ENCODE peak calls at places on chromosomes 1 and 21, in ten cellular contexts. Z is NCI-H1105 treated with DMSO at 0.1 percent for 48 hours; G is T-helper 2 cell; X is hepatocyte; F is H9; D is NCI-H2081; J is dorsolateral prefrontal cortex; I is Caki2; M is NCI-H774; U is Jurkat, Clone E6-1. V is an unnamed sample.

GRCh38 chr1:63671514-63671913 is 78.3 kb downstream of the PGM1 start:
- DNase-seq in Z (no peak), G (no peak), X (no peak), F (no peak), D (no peak), J (no peak), I (no peak), M (no peak), U (no peak), V (no peak)

GRCh38 chr1:10680487-10680886 is 116.0 kb downstream of the CASZ1 start:
- DNase-seq in Z (no peak), G (no peak), X (no peak), F (no peak), D (no peak), J (no peak), I (no peak), M (no peak), U (no peak), V (no peak)

GRCh38 chr1:58785424-58786058 is 1.7 kb upstream of the JUN start:
- DNase-seq in Z (peak), G (peak), X (peak), F (peak), D (peak), J (peak), I (peak), M (peak), U (peak), V (peak)

GRCh38 chr21:44593598-44594405 is 1.5 kb upstream of the KRTAP10-6 start:
- DNase-seq in Z (no peak), G (no peak), X (no peak), F (peak), D (no peak), J (no peak), I (no peak), M (no peak), U (no peak), V (no peak)

GRCh38 chr1:240256836-240257503 is 165.3 kb downstream of the FMN2 start:
- DNase-seq in Z (no peak), G (no peak), X (no peak), F (no peak), D (no peak), J (no peak), I (no peak), M (no peak), U (no peak), V (no peak)

GRCh38 chr21:33360281-33360680 is 35.5 kb downstream of the IFNAR1 start:
- DNase-seq in Z (no peak), G (no peak), X (no peak), F (no peak), D (no peak), J (no peak), I (no peak), M (no peak), U (no peak), V (no peak)

GRCh38 chr1:66575739-66576138 is 41.8 kb downstream of the SGIP1 start:
- DNase-seq in Z (peak), G (no peak), X (peak), F (no peak), D (no peak), J (no peak), I (no peak), M (peak), U (no peak), V (no peak)

GRCh38 chr1:197268012-197268411 is at the start of gene CRB1:
- DNase-seq in Z (peak), G (no peak), X (no peak), F (no peak), D (peak), J (no peak), I (no peak), M (no peak), U (no peak), V (no peak)

GRCh38 chr1:193408782-193409293 is 222.4 kb upstream of the B3GALT2 start:
- DNase-seq in Z (no peak), G (no peak), X (peak), F (no peak), D (no peak), J (no peak), I (peak), M (no peak), U (no peak), V (no peak)

GRCh38 chr1:164716992-164717703 is 158.2 kb downstream of the PBX1 start:
- DNase-seq in Z (no peak), G (no peak), X (no peak), F (no peak), D (no peak), J (no peak), I (no peak), M (peak), U (no peak), V (no peak)

GRCh38 chr1:12067900-12068821 is 5.1 kb downstream of the TNFRSF8 start:
- DNase-seq in Z (no peak), G (peak), X (peak), F (peak), D (no peak), J (no peak), I (no peak), M (no peak), U (peak), V (peak)

GRCh38 chr1:7705048-7705907 is 65.8 kb upstream of the VAMP3 start:
- DNase-seq in Z (no peak), G (peak), X (peak), F (peak), D (peak), J (peak), I (no peak), M (no peak), U (no peak), V (no peak)

GRCh38 chr1:81118550-81118949 is 682.2 kb upstream of the ADGRL2 start:
- DNase-seq in Z (no peak), G (no peak), X (no peak), F (no peak), D (no peak), J (no peak), I (no peak), M (no peak), U (no peak), V (no peak)

GRCh38 chr1:205374205-205375078 is 17.7 kb upstream of the KLHDC8A start:
- DNase-seq in Z (no peak), G (no peak), X (peak), F (no peak), D (peak), J (no peak), I (peak), M (no peak), U (peak), V (no peak)

GRCh38 chr1:101122452-101123166 is 97.0 kb upstream of the DPH5 start:
- DNase-seq in Z (no peak), G (no peak), X (no peak), F (no peak), D (no peak), J (no peak), I (no peak), M (no peak), U (peak), V (no peak)

GRCh38 chr1:150567341-150567716 is 12.1 kb downstream of the MCL1 start:
- DNase-seq in Z (no peak), G (no peak), X (peak), F (peak), D (no peak), J (no peak), I (no peak), M (no peak), U (no peak), V (peak)

GRCh38 chr1:25486602-25487001 is 55.9 kb downstream of the MACO1 start:
- DNase-seq in Z (peak), G (no peak), X (no peak), F (peak), D (no peak), J (no peak), I (no peak), M (no peak), U (no peak), V (no peak)

GRCh38 chr21:25742900-25743299 is 8.1 kb downstream of the GABPA start:
- DNase-seq in Z (no peak), G (no peak), X (no peak), F (no peak), D (no peak), J (no peak), I (no peak), M (no peak), U (no peak), V (no peak)

GRCh38 chr1:2546515-2547209 is 9.5 kb upstream of the TNFRSF14 start:
- DNase-seq in Z (no peak), G (peak), X (peak), F (peak), D (peak), J (no peak), I (peak), M (peak), U (peak), V (peak)

GRCh38 chr1:202282017-202282335 is 59.8 kb downstream of the UBE2T start:
- DNase-seq in Z (no peak), G (no peak), X (no peak), F (no peak), D (no peak), J (no peak), I (no peak), M (no peak), U (no peak), V (no peak)

GRCh38 chr1:21966247-21967000 is 10.4 kb upstream of the CELA3B start:
- DNase-seq in Z (no peak), G (no peak), X (no peak), F (no peak), D (no peak), J (no peak), I (peak), M (no peak), U (no peak), V (no peak)

GRCh38 chr21:45030637-45031218 is 43.7 kb upstream of the ADARB1 start:
- DNase-seq in Z (no peak), G (no peak), X (peak), F (peak), D (no peak), J (no peak), I (no peak), M (no peak), U (no peak), V (no peak)

GRCh38 chr1:228445867-228446584 is 29.4 kb upstream of the TRIM17 start:
- DNase-seq in Z (no peak), G (peak), X (peak), F (peak), D (no peak), J (no peak), I (no peak), M (no peak), U (no peak), V (no peak)

GRCh38 chr1:97489834-97490233 is 431.0 kb downstream of the DPYD start:
- DNase-seq in Z (no peak), G (no peak), X (no peak), F (no peak), D (no peak), J (no peak), I (peak), M (no peak), U (no peak), V (no peak)

GRCh38 chr21:41916888-41917433 is 36.9 kb downstream of the C2CD2 start:
- DNase-seq in Z (no peak), G (no peak), X (no peak), F (no peak), D (no peak), J (no peak), I (no peak), M (no peak), U (no peak), V (no peak)

GRCh38 chr1:185488673-185489311 is 171.7 kb upstream of the IVNS1ABP start:
- DNase-seq in Z (no peak), G (no peak), X (peak), F (no peak), D (no peak), J (no peak), I (no peak), M (no peak), U (no peak), V (no peak)

GRCh38 chr1:246875041-246876026 is 56.4 kb downstream of the AHCTF1 start:
- DNase-seq in Z (no peak), G (no peak), X (peak), F (no peak), D (no peak), J (no peak), I (peak), M (no peak), U (no peak), V (no peak)

GRCh38 chr1:200642481-200642880 is 21.9 kb upstream of the KIF14 start:
- DNase-seq in Z (no peak), G (no peak), X (no peak), F (no peak), D (no peak), J (no peak), I (no peak), M (no peak), U (no peak), V (no peak)

GRCh38 chr1:229885568-229886495 is 181.2 kb upstream of the GALNT2 start:
- DNase-seq in Z (no peak), G (no peak), X (no peak), F (peak), D (no peak), J (no peak), I (no peak), M (no peak), U (no peak), V (no peak)